ENCODE peak calls at places on chromosomes 16 and 17, in six cellular contexts. B is cardiac muscle cell, P is fibroblast of the aortic adventitia, M is astrocyte of the cerebellum, G is GM04504, W is left ventricle myocardium inferior. E is an unnamed sample.

GRCh38 chr17:40850287-40850972 is 16.6 kb downstream of the KRT12 start:
- DNase-seq in B (no peak), P (no peak), M (no peak), G (no peak), W (no peak), E (no peak)

GRCh38 chr16:20866161-20866772 is 33.9 kb downstream of the DCUN1D3 start:
- DNase-seq in B (peak), P (peak), M (no peak), G (peak), W (no peak), E (peak)

GRCh38 chr17:57687642-57688041 is 57.5 kb downstream of the CCDC182 start:
- DNase-seq in B (no peak), P (no peak), M (no peak), G (no peak), W (no peak), E (no peak)

GRCh38 chr17:17749921-17750320 is 68.7 kb downstream of the RAI1 start:
- DNase-seq in B (peak), P (peak), M (no peak), G (no peak), W (no peak), E (peak)

GRCh38 chr16:57809843-57810196 is 7.5 kb upstream of the KIFC3 start:
- DNase-seq in B (no peak), P (no peak), M (no peak), G (no peak), W (no peak), E (no peak)

GRCh38 chr16:88691924-88692560 is 5.7 kb upstream of the SNAI3 start:
- DNase-seq in B (no peak), P (no peak), M (no peak), G (no peak), W (no peak), E (no peak)

GRCh38 chr17:7440113-7440822 is 956 bp downstream of the FGF11 start:
- DNase-seq in B (no peak), P (peak), M (no peak), G (no peak), W (peak), E (peak)

GRCh38 chr16:7304932-7305331 is 27.7 kb upstream of the RBFOX1 start:
- DNase-seq in B (no peak), P (no peak), M (no peak), G (no peak), W (no peak), E (no peak)

GRCh38 chr17:60508384-60508980 is 17.6 kb downstream of the APPBP2 start:
- DNase-seq in B (no peak), P (no peak), M (no peak), G (no peak), W (no peak), E (no peak)

GRCh38 chr17:27336217-27336616 is 42.3 kb downstream of the WSB1 start:
- DNase-seq in B (no peak), P (no peak), M (no peak), G (no peak), W (no peak), E (no peak)

GRCh38 chr16:14458576-14458975 is 171.5 kb downstream of the PARN start:
- DNase-seq in B (no peak), P (no peak), M (no peak), G (no peak), W (no peak), E (no peak)

GRCh38 chr17:39183766-39184165 is 13.7 kb downstream of the CACNB1 start:
- DNase-seq in B (no peak), P (no peak), M (no peak), G (no peak), W (no peak), E (no peak)

GRCh38 chr17:4600563-4600962 is 16.2 kb downstream of the SMTNL2 start:
- DNase-seq in B (no peak), P (no peak), M (no peak), G (no peak), W (peak), E (no peak)

GRCh38 chr17:12605222-12605621 is 60.5 kb upstream of the MYOCD start:
- DNase-seq in B (no peak), P (no peak), M (no peak), G (no peak), W (no peak), E (no peak)

GRCh38 chr17:55570360-55570759 is 59.1 kb upstream of the SMIM36 start:
- DNase-seq in B (no peak), P (no peak), M (no peak), G (no peak), W (no peak), E (no peak)

GRCh38 chr17:79854080-79854861 is 15.0 kb upstream of the CBX4 start:
- DNase-seq in B (no peak), P (no peak), M (no peak), G (no peak), W (no peak), E (no peak)

GRCh38 chr16:74770826-74771526 is 3.6 kb downstream of the FA2H start:
- DNase-seq in B (no peak), P (no peak), M (no peak), G (no peak), W (no peak), E (no peak)

GRCh38 chr16:85296859-85297698 is 184.8 kb upstream of the CIBAR2 start:
- DNase-seq in B (peak), P (peak), M (no peak), G (no peak), W (no peak), E (peak)

GRCh38 chr17:49977463-49978389 is 8.7 kb downstream of the DLX4 start:
- DNase-seq in B (no peak), P (no peak), M (no peak), G (no peak), W (no peak), E (no peak)

GRCh38 chr16:66131156-66131807 is 235.2 kb upstream of the CDH5 start:
- DNase-seq in B (peak), P (peak), M (no peak), G (no peak), W (no peak), E (no peak)

GRCh38 chr16:85554791-85555548 is 58.2 kb upstream of the GSE1 start:
- DNase-seq in B (peak), P (peak), M (no peak), G (no peak), W (peak), E (no peak)

GRCh38 chr17:16428098-16428882 is 12.9 kb downstream of the TRPV2 start:
- DNase-seq in B (peak), P (peak), M (no peak), G (no peak), W (peak), E (peak)

GRCh38 chr16:1533443-1533951 is at the start of gene TMEM204:
- DNase-seq in B (peak), P (peak), M (no peak), G (peak), W (peak), E (no peak)

GRCh38 chr16:58331024-58331707 is 36.3 kb upstream of the PRSS54 start:
- DNase-seq in B (no peak), P (no peak), M (no peak), G (no peak), W (no peak), E (peak)

GRCh38 chr17:31561469-31562412 is 170.3 kb downstream of the RAB11FIP4 start:
- DNase-seq in B (no peak), P (peak), M (no peak), G (no peak), W (no peak), E (no peak)

GRCh38 chr16:28307936-28308335 is 15.6 kb downstream of the SBK1 start:
- DNase-seq in B (no peak), P (no peak), M (no peak), G (no peak), W (no peak), E (no peak)

GRCh38 chr17:55639096-55639495 is 83.6 kb downstream of the TMEM100 start:
- DNase-seq in B (no peak), P (no peak), M (no peak), G (no peak), W (no peak), E (no peak)

GRCh38 chr16:67936876-67937605 is 391 bp upstream of the PSMB10 start:
- DNase-seq in B (no peak), P (no peak), M (no peak), G (peak), W (no peak), E (no peak)

GRCh38 chr16:70648606-70649005 is 2.2 kb downstream of the IL34 start:
- DNase-seq in B (no peak), P (no peak), M (no peak), G (no peak), W (no peak), E (no peak)

GRCh38 chr17:78836420-78837021 is 4.1 kb downstream of the USP36 start:
- DNase-seq in B (no peak), P (no peak), M (no peak), G (no peak), W (no peak), E (no peak)

E was measured in HAP-1.